ENCODE peak calls at places on chromosome 19, in four cellular contexts. One of them, this sample, is unnamed.

GRCh38 chr19:342801-343421 is 1.7 kb downstream of the MIER2 start:
- DNase-seq in endothelial cell of umbilical vein: peak
- DNase-seq in ovary: peak
- DNase-seq in lower lobe of right lung: peak
- DNase-seq in this sample: no peak

GRCh38 chr19:7981661-7982060 is 23.8 kb downstream of the ELAVL1 start:
- DNase-seq in endothelial cell of umbilical vein: no peak
- DNase-seq in ovary: no peak
- DNase-seq in lower lobe of right lung: peak
- DNase-seq in this sample: no peak

GRCh38 chr19:19538077-19538764 is at the start of gene CILP2:
- DNase-seq in endothelial cell of umbilical vein: no peak
- DNase-seq in ovary: peak
- DNase-seq in lower lobe of right lung: peak
- DNase-seq in this sample: no peak

GRCh38 chr19:49152218-49152550 is 3.0 kb downstream of the HRC start:
- DNase-seq in endothelial cell of umbilical vein: no peak
- DNase-seq in ovary: no peak
- DNase-seq in lower lobe of right lung: no peak
- DNase-seq in this sample: no peak

GRCh38 chr19:47407417-47407774 is 11.9 kb downstream of the MEIS3 start:
- DNase-seq in endothelial cell of umbilical vein: no peak
- DNase-seq in ovary: no peak
- DNase-seq in lower lobe of right lung: no peak
- DNase-seq in this sample: no peak

GRCh38 chr19:52963229-52963760 is 614 bp upstream of the ZNF816 start:
- DNase-seq in endothelial cell of umbilical vein: no peak
- DNase-seq in ovary: no peak
- DNase-seq in lower lobe of right lung: no peak
- DNase-seq in this sample: no peak

GRCh38 chr19:53333071-53333465 is 481 bp upstream of the ZNF845 start:
- DNase-seq in endothelial cell of umbilical vein: no peak
- DNase-seq in ovary: peak
- DNase-seq in lower lobe of right lung: peak
- DNase-seq in this sample: no peak

GRCh38 chr19:54319049-54319448 is 6.1 kb upstream of the LILRA5 start:
- DNase-seq in endothelial cell of umbilical vein: no peak
- DNase-seq in ovary: no peak
- DNase-seq in lower lobe of right lung: no peak
- DNase-seq in this sample: no peak

GRCh38 chr19:6997679-6998445 is 23.4 kb downstream of the MBD3L2B start:
- DNase-seq in endothelial cell of umbilical vein: no peak
- DNase-seq in ovary: no peak
- DNase-seq in lower lobe of right lung: no peak
- DNase-seq in this sample: no peak

GRCh38 chr19:1884291-1884718 is 991 bp downstream of the ABHD17A start:
- DNase-seq in endothelial cell of umbilical vein: no peak
- DNase-seq in ovary: no peak
- DNase-seq in lower lobe of right lung: no peak
- DNase-seq in this sample: no peak

GRCh38 chr19:10820173-10820572 is 15.8 kb downstream of the TMED1 start:
- DNase-seq in endothelial cell of umbilical vein: no peak
- DNase-seq in ovary: no peak
- DNase-seq in lower lobe of right lung: no peak
- DNase-seq in this sample: no peak

GRCh38 chr19:2478756-2479555 is 3.0 kb downstream of the GADD45B start:
- DNase-seq in endothelial cell of umbilical vein: peak
- DNase-seq in ovary: peak
- DNase-seq in lower lobe of right lung: peak
- DNase-seq in this sample: peak

GRCh38 chr19:11203194-11204075 is 6.1 kb upstream of the KANK2 start:
- DNase-seq in endothelial cell of umbilical vein: peak
- DNase-seq in ovary: peak
- DNase-seq in lower lobe of right lung: peak
- DNase-seq in this sample: no peak

GRCh38 chr19:17555480-17555928 is at the start of gene COLGALT1:
- DNase-seq in endothelial cell of umbilical vein: peak
- DNase-seq in ovary: peak
- DNase-seq in lower lobe of right lung: peak
- DNase-seq in this sample: peak

GRCh38 chr19:35901854-35902661 is at the start of gene HCST:
- DNase-seq in endothelial cell of umbilical vein: no peak
- DNase-seq in ovary: no peak
- DNase-seq in lower lobe of right lung: peak
- DNase-seq in this sample: peak

GRCh38 chr19:46609511-46610412 is 8.6 kb downstream of the CALM3 start:
- DNase-seq in endothelial cell of umbilical vein: no peak
- DNase-seq in ovary: peak
- DNase-seq in lower lobe of right lung: peak
- DNase-seq in this sample: no peak

GRCh38 chr19:18425515-18426415 is 6.6 kb downstream of the SSBP4 start:
- DNase-seq in endothelial cell of umbilical vein: no peak
- DNase-seq in ovary: peak
- DNase-seq in lower lobe of right lung: no peak
- DNase-seq in this sample: no peak

GRCh38 chr19:34925278-34925855 is 1.3 kb upstream of the ZNF30 start:
- DNase-seq in endothelial cell of umbilical vein: no peak
- DNase-seq in ovary: peak
- DNase-seq in lower lobe of right lung: no peak
- DNase-seq in this sample: no peak

GRCh38 chr19:18290250-18291018 is 9.0 kb upstream of the JUND start:
- DNase-seq in endothelial cell of umbilical vein: no peak
- DNase-seq in ovary: peak
- DNase-seq in lower lobe of right lung: no peak
- DNase-seq in this sample: peak

GRCh38 chr19:51830263-51830662 is 35.3 kb downstream of the FPR3 start:
- DNase-seq in endothelial cell of umbilical vein: no peak
- DNase-seq in ovary: no peak
- DNase-seq in lower lobe of right lung: no peak
- DNase-seq in this sample: no peak
- TF ChIP-seq CTCF in endothelial cell of umbilical vein: no peak
- TF ChIP-seq CTCF in ovary: peak
- TF ChIP-seq CTCF in lower lobe of right lung: peak
- TF ChIP-seq CTCF in this sample: no peak

DNA sequence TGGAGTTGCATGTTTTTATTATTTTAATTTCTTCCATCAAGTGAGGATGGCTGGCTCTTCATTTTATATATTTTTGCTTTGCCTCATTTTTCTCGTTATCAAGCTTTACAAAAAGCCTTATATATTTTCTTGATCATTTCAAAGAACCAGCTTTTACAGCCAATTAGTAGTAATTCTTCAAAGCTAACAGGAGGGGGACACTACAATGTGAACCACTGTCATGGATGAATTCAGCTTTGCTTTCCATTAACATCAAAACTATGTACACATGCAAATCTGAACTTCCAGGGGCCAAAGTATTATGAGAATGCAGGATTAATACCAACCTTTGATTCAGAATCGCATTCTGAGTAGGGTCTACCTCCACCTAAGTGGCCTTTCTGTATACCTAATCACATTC is 11.1 kb downstream of the UQCRFS1 start:
- DNase-seq in endothelial cell of umbilical vein: no peak
- DNase-seq in ovary: no peak
- DNase-seq in lower lobe of right lung: no peak
- DNase-seq in this sample: no peak
- TF ChIP-seq CTCF in endothelial cell of umbilical vein: no peak
- TF ChIP-seq CTCF in ovary: no peak
- TF ChIP-seq CTCF in lower lobe of right lung: no peak
- TF ChIP-seq CTCF in this sample: no peak

GRCh38 chr19:13847033-13847899 is 29.7 kb upstream of the NANOS3 start:
- DNase-seq in endothelial cell of umbilical vein: peak
- DNase-seq in ovary: peak
- DNase-seq in lower lobe of right lung: peak
- DNase-seq in this sample: peak
- TF ChIP-seq CTCF in endothelial cell of umbilical vein: peak
- TF ChIP-seq CTCF in ovary: peak
- TF ChIP-seq CTCF in lower lobe of right lung: peak
- TF ChIP-seq CTCF in this sample: peak

GRCh38 chr19:41893899-41894298 is 10.9 kb downstream of the ARHGEF1 start:
- DNase-seq in endothelial cell of umbilical vein: no peak
- DNase-seq in ovary: no peak
- DNase-seq in lower lobe of right lung: no peak
- DNase-seq in this sample: no peak
- TF ChIP-seq CTCF in endothelial cell of umbilical vein: no peak
- TF ChIP-seq CTCF in ovary: no peak
- TF ChIP-seq CTCF in lower lobe of right lung: no peak
- TF ChIP-seq CTCF in this sample: peak

GRCh38 chr19:23305555-23305954 is 55.4 kb upstream of the ZNF724 start:
- DNase-seq in endothelial cell of umbilical vein: no peak
- DNase-seq in ovary: no peak
- DNase-seq in lower lobe of right lung: no peak
- DNase-seq in this sample: no peak
- TF ChIP-seq CTCF in endothelial cell of umbilical vein: no peak
- TF ChIP-seq CTCF in ovary: no peak
- TF ChIP-seq CTCF in lower lobe of right lung: no peak
- TF ChIP-seq CTCF in this sample: no peak

GRCh38 chr19:4589579-4590410 is 30.3 kb upstream of the SEMA6B start:
- DNase-seq in endothelial cell of umbilical vein: peak
- DNase-seq in ovary: no peak
- DNase-seq in lower lobe of right lung: no peak
- DNase-seq in this sample: no peak
- TF ChIP-seq CTCF in endothelial cell of umbilical vein: peak
- TF ChIP-seq CTCF in ovary: no peak
- TF ChIP-seq CTCF in lower lobe of right lung: peak
- TF ChIP-seq CTCF in this sample: peak

GRCh38 chr19:41198559-41198958 is 5.5 kb downstream of the CYP2S1 start:
- DNase-seq in endothelial cell of umbilical vein: no peak
- DNase-seq in ovary: no peak
- DNase-seq in lower lobe of right lung: no peak
- DNase-seq in this sample: no peak
- TF ChIP-seq CTCF in endothelial cell of umbilical vein: no peak
- TF ChIP-seq CTCF in ovary: no peak
- TF ChIP-seq CTCF in lower lobe of right lung: no peak
- TF ChIP-seq CTCF in this sample: no peak